ENCODE peak calls at places on chromosomes 11 and 22, in five cellular contexts. X is A549, W is K562, U is GM23338, M is GM12878. R is an unnamed sample.

GRCh38 chr11:18248561-18248960 is at the start of gene SAA2:
- DNase-seq in M (no peak), U (no peak), X (no peak), W (no peak), R (no peak)

GRCh38 chr11:79040348-79040747 is 400.5 kb downstream of the TENM4 start:
- DNase-seq in U (no peak), W (no peak), X (no peak), M (no peak), R (no peak)

GRCh38 chr11:70326365-70326803 is 55.9 kb downstream of the PPFIA1 start:
- DNase-seq in U (no peak), X (no peak), M (no peak), W (no peak), R (no peak)

GRCh38 chr11:13126430-13126829 is 117.3 kb downstream of the RASSF10 start:
- DNase-seq in X (peak), M (no peak), U (no peak), W (no peak), R (no peak)

GRCh38 chr22:47287516-47287915 is 525.1 kb downstream of the TBC1D22A start:
- DNase-seq in X (no peak), W (no peak), U (no peak), M (no peak), R (no peak)

GRCh38 chr11:100740440-100740839 is 53.4 kb downstream of the ARHGAP42 start:
- DNase-seq in M (no peak), U (no peak), W (no peak), X (no peak), R (no peak)

GRCh38 chr11:114061053-114062049 is 1.8 kb downstream of the ZBTB16 start:
- DNase-seq in U (peak), X (no peak), W (peak), M (no peak), R (no peak)

GRCh38 chr22:37932821-37933578 is 20.4 kb downstream of the C22orf23 start:
- DNase-seq in M (no peak), W (no peak), U (no peak), X (no peak), R (no peak)

GRCh38 chr22:17741866-17742527 is 32.3 kb downstream of the BID start:
- DNase-seq in X (no peak), U (no peak), M (peak), W (no peak), R (no peak)

GRCh38 chr22:37472418-37473006 is 13.7 kb downstream of the MFNG start:
- DNase-seq in U (peak), M (no peak), W (peak), X (peak), R (peak)

GRCh38 chr11:46916669-46917108 is 1.7 kb downstream of the LRP4 start:
- DNase-seq in X (peak), W (peak), U (peak), M (no peak), R (peak)

GRCh38 chr11:111310088-111310487 is 11.7 kb downstream of the POU2AF3 start:
- DNase-seq in U (no peak), X (no peak), M (no peak), W (no peak), R (no peak)

GRCh38 chr22:30420401-30421178 is 5.0 kb upstream of the MTFP1 start:
- DNase-seq in X (no peak), U (no peak), W (no peak), M (no peak), R (no peak)

GRCh38 chr11:16959528-16960100 is 54.6 kb downstream of the PLEKHA7 start:
- DNase-seq in W (no peak), U (no peak), X (no peak), M (no peak), R (no peak)

GRCh38 chr11:16960250-16960649 is 54.0 kb downstream of the PLEKHA7 start:
- DNase-seq in X (no peak), M (no peak), W (no peak), U (no peak), R (peak)

GRCh38 chr11:16958833-16959232 is 55.4 kb downstream of the PLEKHA7 start:
- DNase-seq in U (no peak), W (no peak), M (no peak), X (no peak), R (no peak)

GRCh38 chr11:16953620-16954019 is 60.6 kb downstream of the PLEKHA7 start:
- DNase-seq in M (no peak), X (no peak), W (no peak), U (no peak), R (no peak)

DNA sequence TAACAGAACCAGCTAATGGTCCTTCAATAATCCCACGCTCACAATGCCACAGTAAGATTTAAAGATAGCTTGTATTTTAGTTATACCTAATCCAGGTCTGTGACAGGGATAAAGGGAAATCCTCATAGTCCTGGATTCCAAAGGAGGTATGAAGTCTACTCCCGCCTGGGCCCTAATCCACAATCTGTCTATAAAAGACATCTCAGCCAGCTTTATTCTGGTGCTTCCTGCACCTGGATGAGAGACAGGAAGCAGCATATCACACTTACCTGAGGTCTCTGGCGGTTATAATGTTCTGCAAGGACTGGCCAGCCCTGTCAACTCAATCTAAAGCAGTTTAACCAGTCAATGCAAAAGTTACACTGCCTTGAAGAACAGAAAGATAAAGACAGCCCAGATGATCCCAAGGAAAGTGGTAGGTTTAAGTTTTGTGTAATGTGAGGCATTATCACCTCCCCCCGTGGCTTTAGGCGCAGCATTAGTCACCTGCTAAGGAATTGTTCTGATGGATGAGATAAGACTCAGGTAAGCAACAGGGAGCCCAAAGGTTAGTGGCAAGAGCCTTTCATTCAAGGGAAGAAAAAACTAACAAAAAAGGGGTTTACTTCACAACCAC is 57.6 kb downstream of the PLEKHA7 start:
- DNase-seq in M (no peak), W (no peak), U (peak), X (no peak), R (no peak)
- TF ChIP-seq JUNB in M (no peak), W (no peak), U (no peak), X (no peak), R (no peak)

DNA sequence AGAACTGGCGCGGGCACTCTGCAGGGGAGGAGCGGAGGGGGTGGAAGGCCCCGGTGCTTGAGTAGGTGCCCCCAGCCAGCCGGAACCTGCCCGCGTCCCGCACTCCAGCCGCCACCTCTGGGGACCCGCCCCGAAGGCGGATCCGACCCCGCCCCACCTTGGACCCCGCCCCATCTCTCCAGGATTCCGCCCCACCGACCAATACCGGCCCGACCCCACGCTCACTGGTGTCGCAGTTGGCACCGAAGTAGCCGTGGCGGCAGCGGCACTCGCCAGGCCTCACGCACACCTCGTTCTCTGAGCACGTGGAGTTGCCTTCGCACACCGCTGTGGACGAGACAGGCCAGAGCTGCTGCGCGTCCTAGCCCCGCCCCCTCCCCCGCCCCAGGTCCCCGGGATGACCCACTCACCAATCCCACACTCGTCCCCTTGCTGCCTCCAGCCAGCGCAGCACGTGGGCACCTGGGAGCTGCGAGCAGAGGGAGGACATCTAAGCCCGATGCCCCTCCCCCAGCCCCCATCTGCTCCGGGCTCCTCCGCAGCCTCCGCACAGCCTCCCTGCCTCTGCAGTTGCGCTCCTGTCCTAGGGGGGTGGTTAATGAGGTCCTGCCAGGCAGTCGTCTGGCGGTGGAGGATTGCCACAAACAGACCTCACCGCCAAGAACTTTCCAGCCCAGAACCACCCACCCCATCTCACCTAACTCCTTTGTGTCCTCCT is 5.9 kb downstream of the SCARF2 start:
- DNase-seq in U (peak), X (no peak), W (peak), M (no peak), R (no peak)
- TF ChIP-seq JUNB in U (no peak), X (no peak), W (no peak), M (no peak), R (no peak)

GRCh38 chr11:64102005-64102738 is 63.7 kb downstream of the MACROD1 start:
- DNase-seq in W (no peak), X (no peak), M (no peak), U (no peak), R (no peak)

GRCh38 chr11:64100345-64100744 is 64.6 kb downstream of the FLRT1 start:
- DNase-seq in M (no peak), X (no peak), U (peak), W (peak), R (no peak)

GRCh38 chr11:64099436-64099835 is 63.7 kb downstream of the FLRT1 start:
- DNase-seq in X (no peak), W (no peak), U (no peak), M (no peak), R (no peak)

GRCh38 chr11:64101461-64101860 is 64.5 kb downstream of the MACROD1 start:
- DNase-seq in X (no peak), W (no peak), U (no peak), M (no peak), R (no peak)

GRCh38 chr11:64100782-64101358 is 65.0 kb downstream of the MACROD1 start:
- DNase-seq in X (no peak), M (no peak), U (no peak), W (no peak), R (no peak)
- TF ChIP-seq JUNB in X (no peak), M (no peak), U (no peak), W (no peak), R (no peak)

GRCh38 chr11:133476570-133477262 is 55.6 kb downstream of the OPCML start:
- DNase-seq in U (peak), W (no peak), X (no peak), M (no peak), R (no peak)
- TF ChIP-seq JUNB in U (no peak), W (no peak), X (no peak), M (no peak), R (no peak)

DNA sequence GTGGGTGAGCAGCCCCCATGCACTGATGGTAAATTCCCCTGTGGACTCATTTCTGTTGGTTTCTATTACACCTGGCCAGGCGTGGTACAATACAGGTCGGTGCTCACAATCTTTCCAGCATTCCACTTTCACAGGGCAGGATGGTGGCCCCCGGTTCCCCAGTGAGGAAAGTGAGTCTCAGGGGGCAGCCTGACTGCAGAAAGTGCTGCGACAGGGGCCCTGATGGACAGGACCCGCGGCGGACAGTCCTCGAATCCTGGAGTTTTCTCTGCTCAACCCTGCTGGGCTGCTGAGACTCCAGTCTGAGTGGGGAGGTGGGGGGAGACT is 3.1 kb upstream of the PGGHG start:
- DNase-seq in M (no peak), W (no peak), X (no peak), U (no peak), R (no peak)
- TF ChIP-seq JUNB in M (no peak), W (no peak), X (no peak), U (no peak), R (no peak)

DNA sequence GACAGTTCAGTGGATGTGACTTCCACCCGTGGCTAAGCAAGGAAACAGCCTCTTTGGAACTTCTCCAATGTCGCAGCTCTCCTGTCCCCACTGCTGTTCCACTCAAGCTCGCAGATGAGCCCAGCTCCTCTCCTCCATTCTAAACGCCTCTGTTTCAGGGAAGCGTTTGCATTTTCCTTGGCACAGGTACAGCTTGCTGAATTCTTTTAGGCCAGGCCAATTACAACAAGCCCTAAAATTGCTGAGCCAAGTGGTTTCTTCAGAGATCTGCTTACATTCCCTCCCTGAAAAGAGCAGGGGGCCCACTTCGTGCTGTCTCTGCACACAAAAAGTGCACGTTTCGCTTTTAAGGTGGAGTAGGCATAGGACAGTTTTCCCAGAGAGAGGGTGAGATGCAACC is 91.5 kb upstream of the BLID start:
- DNase-seq in W (no peak), M (no peak), X (no peak), U (no peak), R (no peak)
- TF ChIP-seq JUNB in W (no peak), M (no peak), X (no peak), U (no peak), R (no peak)

DNA sequence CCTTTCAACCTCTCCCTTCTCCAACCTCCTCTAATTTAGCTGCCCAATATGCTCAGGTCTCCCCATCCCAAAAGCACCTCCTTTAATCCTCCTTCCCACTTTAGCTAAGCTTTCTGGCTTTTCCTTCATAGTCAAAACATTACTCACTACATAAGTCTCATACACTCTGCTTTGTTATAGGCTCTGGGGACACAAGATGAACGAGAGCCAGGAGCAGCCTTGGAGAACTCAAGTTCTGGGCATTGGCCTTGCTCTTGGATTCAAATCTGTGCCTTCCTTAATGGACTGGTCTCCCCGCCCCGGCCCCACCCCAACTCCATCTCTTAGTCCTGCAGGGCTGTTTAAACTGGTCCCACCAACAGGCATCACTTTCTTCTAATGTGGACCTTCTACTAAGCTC is 11.4 kb upstream of the HPX start:
- DNase-seq in X (no peak), W (no peak), M (no peak), U (no peak), R (no peak)
- TF ChIP-seq JUNB in X (no peak), W (no peak), M (no peak), U (no peak), R (no peak)

GRCh38 chr11:128428876-128429416 is 158.4 kb downstream of the ETS1 start:
- DNase-seq in M (no peak), U (no peak), W (no peak), X (no peak), R (no peak)
- TF ChIP-seq JUNB in M (no peak), U (no peak), W (no peak), X (no peak), R (no peak)

R was measured in HepG2.